ENCODE peak calls at places on chromosomes 16 and 17, in ten cellular contexts. One of them, this sample, is unnamed.

GRCh38 chr17:19610879-19611278 is 37.7 kb upstream of the ALDH3A2 start:
- DNase-seq in activated naive CD8-positive, alpha-beta T cell treated with anti-CD3 and anti-CD28 coated beads, Interleukin-2, amount 50 U/mL, for 24 hours: no peak
- DNase-seq in stimulated activated naive CD4-positive, alpha-beta T cell treated with Interleukin-2 at 50 U/mL for 16 hours: no peak
- DNase-seq in Caki2: no peak
- DNase-seq in glutamatergic neuron: no peak
- DNase-seq in foreskin fibroblast: no peak
- DNase-seq in NCI-H1092 treated with DMSO at 0.1 percent for 48 hours: no peak
- DNase-seq in cardiac muscle cell: no peak
- DNase-seq in neural progenitor cell: no peak
- DNase-seq in Daoy: no peak
- DNase-seq in this sample: no peak

GRCh38 chr16:2056681-2057407 is 9.1 kb downstream of the TSC2 start:
- DNase-seq in activated naive CD8-positive, alpha-beta T cell treated with anti-CD3 and anti-CD28 coated beads, Interleukin-2, amount 50 U/mL, for 24 hours: no peak
- DNase-seq in stimulated activated naive CD4-positive, alpha-beta T cell treated with Interleukin-2 at 50 U/mL for 16 hours: no peak
- DNase-seq in Caki2: no peak
- DNase-seq in glutamatergic neuron: no peak
- DNase-seq in foreskin fibroblast: no peak
- DNase-seq in NCI-H1092 treated with DMSO at 0.1 percent for 48 hours: no peak
- DNase-seq in cardiac muscle cell: no peak
- DNase-seq in neural progenitor cell: peak; percentile 59
- DNase-seq in Daoy: no peak
- DNase-seq in this sample: peak; percentile 68

GRCh38 chr17:36926701-36927100 is 10.6 kb upstream of the LHX1 start:
- DNase-seq in activated naive CD8-positive, alpha-beta T cell treated with anti-CD3 and anti-CD28 coated beads, Interleukin-2, amount 50 U/mL, for 24 hours: no peak
- DNase-seq in stimulated activated naive CD4-positive, alpha-beta T cell treated with Interleukin-2 at 50 U/mL for 16 hours: no peak
- DNase-seq in Caki2: no peak
- DNase-seq in glutamatergic neuron: no peak
- DNase-seq in foreskin fibroblast: no peak
- DNase-seq in NCI-H1092 treated with DMSO at 0.1 percent for 48 hours: no peak
- DNase-seq in cardiac muscle cell: no peak
- DNase-seq in neural progenitor cell: no peak
- DNase-seq in Daoy: no peak
- DNase-seq in this sample: no peak

GRCh38 chr16:24409045-24409444 is 130.3 kb upstream of the RBBP6 start:
- DNase-seq in activated naive CD8-positive, alpha-beta T cell treated with anti-CD3 and anti-CD28 coated beads, Interleukin-2, amount 50 U/mL, for 24 hours: no peak
- DNase-seq in stimulated activated naive CD4-positive, alpha-beta T cell treated with Interleukin-2 at 50 U/mL for 16 hours: no peak
- DNase-seq in Caki2: no peak
- DNase-seq in glutamatergic neuron: no peak
- DNase-seq in foreskin fibroblast: no peak
- DNase-seq in NCI-H1092 treated with DMSO at 0.1 percent for 48 hours: no peak
- DNase-seq in cardiac muscle cell: peak; percentile 3
- DNase-seq in neural progenitor cell: peak; percentile 42
- DNase-seq in Daoy: peak; percentile 5
- DNase-seq in this sample: no peak

GRCh38 chr16:78669994-78670393 is 570.5 kb downstream of the WWOX start:
- DNase-seq in activated naive CD8-positive, alpha-beta T cell treated with anti-CD3 and anti-CD28 coated beads, Interleukin-2, amount 50 U/mL, for 24 hours: no peak
- DNase-seq in stimulated activated naive CD4-positive, alpha-beta T cell treated with Interleukin-2 at 50 U/mL for 16 hours: no peak
- DNase-seq in Caki2: no peak
- DNase-seq in glutamatergic neuron: no peak
- DNase-seq in foreskin fibroblast: no peak
- DNase-seq in NCI-H1092 treated with DMSO at 0.1 percent for 48 hours: no peak
- DNase-seq in cardiac muscle cell: no peak
- DNase-seq in neural progenitor cell: peak; percentile 9
- DNase-seq in Daoy: no peak
- DNase-seq in this sample: no peak

GRCh38 chr16:8567355-8568230 is 22.7 kb downstream of the TMEM114 start:
- DNase-seq in activated naive CD8-positive, alpha-beta T cell treated with anti-CD3 and anti-CD28 coated beads, Interleukin-2, amount 50 U/mL, for 24 hours: peak; percentile 76
- DNase-seq in stimulated activated naive CD4-positive, alpha-beta T cell treated with Interleukin-2 at 50 U/mL for 16 hours: peak; percentile 58
- DNase-seq in Caki2: peak; percentile 83
- DNase-seq in glutamatergic neuron: peak; percentile 79
- DNase-seq in foreskin fibroblast: peak; percentile 77
- DNase-seq in NCI-H1092 treated with DMSO at 0.1 percent for 48 hours: peak; percentile 77
- DNase-seq in cardiac muscle cell: peak; percentile 89
- DNase-seq in neural progenitor cell: peak; percentile 96
- DNase-seq in Daoy: peak; percentile 85
- DNase-seq in this sample: peak; percentile 73

GRCh38 chr17:8125947-8126305 is 2.0 kb upstream of the HES7 start:
- DNase-seq in activated naive CD8-positive, alpha-beta T cell treated with anti-CD3 and anti-CD28 coated beads, Interleukin-2, amount 50 U/mL, for 24 hours: peak; percentile 53
- DNase-seq in stimulated activated naive CD4-positive, alpha-beta T cell treated with Interleukin-2 at 50 U/mL for 16 hours: no peak
- DNase-seq in Caki2: no peak
- DNase-seq in glutamatergic neuron: peak; percentile 59
- DNase-seq in foreskin fibroblast: no peak
- DNase-seq in NCI-H1092 treated with DMSO at 0.1 percent for 48 hours: no peak
- DNase-seq in cardiac muscle cell: peak; percentile 44
- DNase-seq in neural progenitor cell: peak; percentile 82
- DNase-seq in Daoy: peak; percentile 31
- DNase-seq in this sample: no peak

GRCh38 chr16:53781023-53781605 is 77.2 kb downstream of the FTO start:
- DNase-seq in activated naive CD8-positive, alpha-beta T cell treated with anti-CD3 and anti-CD28 coated beads, Interleukin-2, amount 50 U/mL, for 24 hours: no peak
- DNase-seq in stimulated activated naive CD4-positive, alpha-beta T cell treated with Interleukin-2 at 50 U/mL for 16 hours: no peak
- DNase-seq in Caki2: no peak
- DNase-seq in glutamatergic neuron: no peak
- DNase-seq in foreskin fibroblast: peak; percentile 11
- DNase-seq in NCI-H1092 treated with DMSO at 0.1 percent for 48 hours: no peak
- DNase-seq in cardiac muscle cell: no peak
- DNase-seq in neural progenitor cell: no peak
- DNase-seq in Daoy: peak; percentile 25
- DNase-seq in this sample: no peak

GRCh38 chr17:77736207-77736600 is 222.3 kb upstream of the TNRC6C start:
- DNase-seq in activated naive CD8-positive, alpha-beta T cell treated with anti-CD3 and anti-CD28 coated beads, Interleukin-2, amount 50 U/mL, for 24 hours: no peak
- DNase-seq in stimulated activated naive CD4-positive, alpha-beta T cell treated with Interleukin-2 at 50 U/mL for 16 hours: no peak
- DNase-seq in Caki2: no peak
- DNase-seq in glutamatergic neuron: no peak
- DNase-seq in foreskin fibroblast: no peak
- DNase-seq in NCI-H1092 treated with DMSO at 0.1 percent for 48 hours: peak; percentile 90
- DNase-seq in cardiac muscle cell: peak; percentile 42
- DNase-seq in neural progenitor cell: peak; percentile 38
- DNase-seq in Daoy: no peak
- DNase-seq in this sample: peak; percentile 26

GRCh38 chr17:14301279-14301760 is 439 bp downstream of the HS3ST3B1 start:
- DNase-seq in activated naive CD8-positive, alpha-beta T cell treated with anti-CD3 and anti-CD28 coated beads, Interleukin-2, amount 50 U/mL, for 24 hours: peak; percentile 48
- DNase-seq in stimulated activated naive CD4-positive, alpha-beta T cell treated with Interleukin-2 at 50 U/mL for 16 hours: peak; percentile 44
- DNase-seq in Caki2: no peak
- DNase-seq in glutamatergic neuron: peak; percentile 39
- DNase-seq in foreskin fibroblast: no peak
- DNase-seq in NCI-H1092 treated with DMSO at 0.1 percent for 48 hours: peak; percentile 30
- DNase-seq in cardiac muscle cell: peak; percentile 60
- DNase-seq in neural progenitor cell: peak; percentile 66
- DNase-seq in Daoy: peak; percentile 57
- DNase-seq in this sample: no peak

GRCh38 chr17:33241390-33241789 is 51.7 kb downstream of the ASIC2 start:
- DNase-seq in activated naive CD8-positive, alpha-beta T cell treated with anti-CD3 and anti-CD28 coated beads, Interleukin-2, amount 50 U/mL, for 24 hours: no peak
- DNase-seq in stimulated activated naive CD4-positive, alpha-beta T cell treated with Interleukin-2 at 50 U/mL for 16 hours: no peak
- DNase-seq in Caki2: no peak
- DNase-seq in glutamatergic neuron: no peak
- DNase-seq in foreskin fibroblast: peak; percentile 13
- DNase-seq in NCI-H1092 treated with DMSO at 0.1 percent for 48 hours: no peak
- DNase-seq in cardiac muscle cell: no peak
- DNase-seq in neural progenitor cell: no peak
- DNase-seq in Daoy: peak; percentile 27
- DNase-seq in this sample: no peak

GRCh38 chr17:54180919-54181318 is 358.2 kb downstream of the KIF2B start:
- DNase-seq in activated naive CD8-positive, alpha-beta T cell treated with anti-CD3 and anti-CD28 coated beads, Interleukin-2, amount 50 U/mL, for 24 hours: no peak
- DNase-seq in stimulated activated naive CD4-positive, alpha-beta T cell treated with Interleukin-2 at 50 U/mL for 16 hours: no peak
- DNase-seq in Caki2: no peak
- DNase-seq in glutamatergic neuron: peak; percentile 31
- DNase-seq in foreskin fibroblast: no peak
- DNase-seq in NCI-H1092 treated with DMSO at 0.1 percent for 48 hours: no peak
- DNase-seq in cardiac muscle cell: no peak
- DNase-seq in neural progenitor cell: no peak
- DNase-seq in Daoy: no peak
- DNase-seq in this sample: no peak

GRCh38 chr16:52078716-52079655 is 468.0 kb downstream of the TOX3 start:
- DNase-seq in activated naive CD8-positive, alpha-beta T cell treated with anti-CD3 and anti-CD28 coated beads, Interleukin-2, amount 50 U/mL, for 24 hours: no peak
- DNase-seq in stimulated activated naive CD4-positive, alpha-beta T cell treated with Interleukin-2 at 50 U/mL for 16 hours: no peak
- DNase-seq in Caki2: peak; percentile 40
- DNase-seq in glutamatergic neuron: no peak
- DNase-seq in foreskin fibroblast: no peak
- DNase-seq in NCI-H1092 treated with DMSO at 0.1 percent for 48 hours: peak; percentile 71
- DNase-seq in cardiac muscle cell: no peak
- DNase-seq in neural progenitor cell: no peak
- DNase-seq in Daoy: no peak
- DNase-seq in this sample: no peak

GRCh38 chr17:41519501-41520224 is 973 bp upstream of the KRT15 start:
- DNase-seq in activated naive CD8-positive, alpha-beta T cell treated with anti-CD3 and anti-CD28 coated beads, Interleukin-2, amount 50 U/mL, for 24 hours: no peak
- DNase-seq in stimulated activated naive CD4-positive, alpha-beta T cell treated with Interleukin-2 at 50 U/mL for 16 hours: no peak
- DNase-seq in Caki2: peak; percentile 53
- DNase-seq in glutamatergic neuron: no peak
- DNase-seq in foreskin fibroblast: no peak
- DNase-seq in NCI-H1092 treated with DMSO at 0.1 percent for 48 hours: peak; percentile 63
- DNase-seq in cardiac muscle cell: no peak
- DNase-seq in neural progenitor cell: no peak
- DNase-seq in Daoy: no peak
- DNase-seq in this sample: peak; percentile 88

This sample was measured in upper lobe of left lung.